ENCODE peak calls at places on chromosomes 12 and 14, in eight cellular contexts. One of them, this sample, is unnamed.

GRCh38 chr14:52862652-52863338 is 71.4 kb upstream of the GNPNAT1 start:
- DNase-seq in tibial nerve: no peak
- DNase-seq in CD8-positive, alpha-beta T cell: no peak
- DNase-seq in adrenal gland: no peak
- DNase-seq in mammary epithelial cell: peak
- DNase-seq in tibial artery: no peak
- DNase-seq in mesendoderm: peak
- DNase-seq in cardiac muscle cell: peak
- DNase-seq in this sample: peak

GRCh38 chr14:57486767-57487379 is 6.8 kb downstream of the CCDC198 start:
- DNase-seq in tibial nerve: peak
- DNase-seq in CD8-positive, alpha-beta T cell: no peak
- DNase-seq in adrenal gland: no peak
- DNase-seq in mammary epithelial cell: peak
- DNase-seq in tibial artery: no peak
- DNase-seq in mesendoderm: peak
- DNase-seq in cardiac muscle cell: peak
- DNase-seq in this sample: peak

GRCh38 chr14:57609313-57609712 is 115.7 kb upstream of the CCDC198 start:
- DNase-seq in tibial nerve: no peak
- DNase-seq in CD8-positive, alpha-beta T cell: no peak
- DNase-seq in adrenal gland: no peak
- DNase-seq in mammary epithelial cell: no peak
- DNase-seq in tibial artery: no peak
- DNase-seq in mesendoderm: no peak
- DNase-seq in cardiac muscle cell: no peak
- DNase-seq in this sample: no peak

GRCh38 chr12:56115329-56115728 is 1.1 kb upstream of the RPL41 start:
- DNase-seq in tibial nerve: peak
- DNase-seq in CD8-positive, alpha-beta T cell: no peak
- DNase-seq in adrenal gland: no peak
- DNase-seq in mammary epithelial cell: peak
- DNase-seq in tibial artery: no peak
- DNase-seq in mesendoderm: peak
- DNase-seq in cardiac muscle cell: peak
- DNase-seq in this sample: peak

GRCh38 chr14:59771577-59771976 is 99.0 kb downstream of the RTN1 start:
- DNase-seq in tibial nerve: no peak
- DNase-seq in CD8-positive, alpha-beta T cell: no peak
- DNase-seq in adrenal gland: no peak
- DNase-seq in mammary epithelial cell: no peak
- DNase-seq in tibial artery: no peak
- DNase-seq in mesendoderm: no peak
- DNase-seq in cardiac muscle cell: peak
- DNase-seq in this sample: peak

GRCh38 chr14:57884175-57884574 is 18.3 kb upstream of the SLC35F4 start:
- DNase-seq in tibial nerve: no peak
- DNase-seq in CD8-positive, alpha-beta T cell: no peak
- DNase-seq in adrenal gland: no peak
- DNase-seq in mammary epithelial cell: no peak
- DNase-seq in tibial artery: no peak
- DNase-seq in mesendoderm: no peak
- DNase-seq in cardiac muscle cell: no peak
- DNase-seq in this sample: no peak

GRCh38 chr14:31208546-31209424 is 1.2 kb upstream of the HECTD1 start:
- DNase-seq in tibial nerve: no peak
- DNase-seq in CD8-positive, alpha-beta T cell: no peak
- DNase-seq in adrenal gland: no peak
- DNase-seq in mammary epithelial cell: no peak
- DNase-seq in tibial artery: no peak
- DNase-seq in mesendoderm: no peak
- DNase-seq in cardiac muscle cell: no peak
- DNase-seq in this sample: no peak

GRCh38 chr12:24728366-24728765 is 220.5 kb downstream of the BCAT1 start:
- DNase-seq in tibial nerve: no peak
- DNase-seq in CD8-positive, alpha-beta T cell: no peak
- DNase-seq in adrenal gland: no peak
- DNase-seq in mammary epithelial cell: peak
- DNase-seq in tibial artery: no peak
- DNase-seq in mesendoderm: peak
- DNase-seq in cardiac muscle cell: peak
- DNase-seq in this sample: no peak

GRCh38 chr12:114450511-114451300 is 44.8 kb upstream of the TBX5 start:
- DNase-seq in tibial nerve: no peak
- DNase-seq in CD8-positive, alpha-beta T cell: no peak
- DNase-seq in adrenal gland: no peak
- DNase-seq in mammary epithelial cell: no peak
- DNase-seq in tibial artery: no peak
- DNase-seq in mesendoderm: peak
- DNase-seq in cardiac muscle cell: no peak
- DNase-seq in this sample: no peak

GRCh38 chr12:6866163-6866919 is 990 bp upstream of the TPI1 start:
- DNase-seq in tibial nerve: no peak
- DNase-seq in CD8-positive, alpha-beta T cell: no peak
- DNase-seq in adrenal gland: no peak
- DNase-seq in mammary epithelial cell: no peak
- DNase-seq in tibial artery: no peak
- DNase-seq in mesendoderm: no peak
- DNase-seq in cardiac muscle cell: no peak
- DNase-seq in this sample: no peak

GRCh38 chr14:96167224-96168148 is 37.2 kb upstream of the BDKRB2 start:
- DNase-seq in tibial nerve: no peak
- DNase-seq in CD8-positive, alpha-beta T cell: peak
- DNase-seq in adrenal gland: no peak
- DNase-seq in mammary epithelial cell: peak
- DNase-seq in tibial artery: no peak
- DNase-seq in mesendoderm: peak
- DNase-seq in cardiac muscle cell: peak
- DNase-seq in this sample: peak

GRCh38 chr12:104358353-104359003 is 54.9 kb downstream of the EID3 start:
- DNase-seq in tibial nerve: peak
- DNase-seq in CD8-positive, alpha-beta T cell: peak
- DNase-seq in adrenal gland: peak
- DNase-seq in mammary epithelial cell: peak
- DNase-seq in tibial artery: peak
- DNase-seq in mesendoderm: peak
- DNase-seq in cardiac muscle cell: peak
- DNase-seq in this sample: no peak

GRCh38 chr12:16766736-16767135 is 160.8 kb upstream of the LMO3 start:
- DNase-seq in tibial nerve: no peak
- DNase-seq in CD8-positive, alpha-beta T cell: no peak
- DNase-seq in adrenal gland: no peak
- DNase-seq in mammary epithelial cell: no peak
- DNase-seq in tibial artery: no peak
- DNase-seq in mesendoderm: no peak
- DNase-seq in cardiac muscle cell: no peak
- DNase-seq in this sample: peak

GRCh38 chr12:27549801-27550652 is 26.0 kb downstream of the PPFIBP1 start:
- DNase-seq in tibial nerve: peak
- DNase-seq in CD8-positive, alpha-beta T cell: no peak
- DNase-seq in adrenal gland: peak
- DNase-seq in mammary epithelial cell: peak
- DNase-seq in tibial artery: peak
- DNase-seq in mesendoderm: peak
- DNase-seq in cardiac muscle cell: peak
- DNase-seq in this sample: peak

GRCh38 chr14:33516898-33517436 is 433.9 kb downstream of the EGLN3 start:
- DNase-seq in tibial nerve: no peak
- DNase-seq in CD8-positive, alpha-beta T cell: no peak
- DNase-seq in adrenal gland: no peak
- DNase-seq in mammary epithelial cell: no peak
- DNase-seq in tibial artery: no peak
- DNase-seq in mesendoderm: no peak
- DNase-seq in cardiac muscle cell: no peak
- DNase-seq in this sample: no peak

GRCh38 chr14:20332386-20332945 is 613 bp downstream of the CCNB1IP1 start:
- DNase-seq in tibial nerve: no peak
- DNase-seq in CD8-positive, alpha-beta T cell: no peak
- DNase-seq in adrenal gland: peak
- DNase-seq in mammary epithelial cell: peak
- DNase-seq in tibial artery: no peak
- DNase-seq in mesendoderm: peak
- DNase-seq in cardiac muscle cell: peak
- DNase-seq in this sample: no peak

GRCh38 chr14:20331048-20331613 is 1.9 kb downstream of the CCNB1IP1 start:
- DNase-seq in tibial nerve: no peak
- DNase-seq in CD8-positive, alpha-beta T cell: no peak
- DNase-seq in adrenal gland: no peak
- DNase-seq in mammary epithelial cell: no peak
- DNase-seq in tibial artery: no peak
- DNase-seq in mesendoderm: no peak
- DNase-seq in cardiac muscle cell: no peak
- DNase-seq in this sample: no peak

GRCh38 chr14:20332946-20333782 is at the start of gene CCNB1IP1:
- DNase-seq in tibial nerve: peak
- DNase-seq in CD8-positive, alpha-beta T cell: peak
- DNase-seq in adrenal gland: peak
- DNase-seq in mammary epithelial cell: peak
- DNase-seq in tibial artery: peak
- DNase-seq in mesendoderm: peak
- DNase-seq in cardiac muscle cell: peak
- DNase-seq in this sample: peak

GRCh38 chr14:20329355-20329754 is 3.7 kb downstream of the CCNB1IP1 start:
- DNase-seq in tibial nerve: no peak
- DNase-seq in CD8-positive, alpha-beta T cell: no peak
- DNase-seq in adrenal gland: no peak
- DNase-seq in mammary epithelial cell: no peak
- DNase-seq in tibial artery: no peak
- DNase-seq in mesendoderm: no peak
- DNase-seq in cardiac muscle cell: no peak
- DNase-seq in this sample: no peak

DNA sequence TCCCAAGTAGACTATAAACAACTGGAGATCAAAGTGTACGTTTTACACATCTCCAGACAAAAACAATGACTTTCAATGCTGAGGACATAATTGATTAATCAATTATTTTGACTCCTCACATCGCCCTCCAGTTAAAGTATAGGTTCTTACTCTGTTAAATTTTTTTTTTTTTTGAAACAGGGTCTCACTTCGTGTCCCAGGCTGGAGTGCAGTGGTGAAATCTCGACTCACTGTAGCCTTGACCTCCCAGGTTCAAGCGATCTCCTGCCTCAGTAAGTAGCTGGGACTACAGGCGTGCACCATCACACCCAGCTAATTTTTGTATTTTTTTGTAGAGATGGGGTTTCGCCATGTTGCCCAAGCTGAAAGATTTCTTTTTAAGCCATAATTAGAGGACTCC is 938 bp upstream of the CCNB1IP1 start:
- DNase-seq in tibial nerve: no peak
- DNase-seq in CD8-positive, alpha-beta T cell: no peak
- DNase-seq in adrenal gland: no peak
- DNase-seq in mammary epithelial cell: no peak
- DNase-seq in tibial artery: no peak
- DNase-seq in mesendoderm: no peak
- DNase-seq in cardiac muscle cell: no peak
- DNase-seq in this sample: no peak
- H3K27ac ChIP-seq in tibial nerve: peak
- H3K27ac ChIP-seq in CD8-positive, alpha-beta T cell: no peak
- H3K27ac ChIP-seq in adrenal gland: no peak
- H3K27ac ChIP-seq in mammary epithelial cell: no peak
- H3K27ac ChIP-seq in tibial artery: peak
- H3K27ac ChIP-seq in mesendoderm: no peak
- H3K27ac ChIP-seq in cardiac muscle cell: peak
- H3K27ac ChIP-seq in this sample: no peak

DNA sequence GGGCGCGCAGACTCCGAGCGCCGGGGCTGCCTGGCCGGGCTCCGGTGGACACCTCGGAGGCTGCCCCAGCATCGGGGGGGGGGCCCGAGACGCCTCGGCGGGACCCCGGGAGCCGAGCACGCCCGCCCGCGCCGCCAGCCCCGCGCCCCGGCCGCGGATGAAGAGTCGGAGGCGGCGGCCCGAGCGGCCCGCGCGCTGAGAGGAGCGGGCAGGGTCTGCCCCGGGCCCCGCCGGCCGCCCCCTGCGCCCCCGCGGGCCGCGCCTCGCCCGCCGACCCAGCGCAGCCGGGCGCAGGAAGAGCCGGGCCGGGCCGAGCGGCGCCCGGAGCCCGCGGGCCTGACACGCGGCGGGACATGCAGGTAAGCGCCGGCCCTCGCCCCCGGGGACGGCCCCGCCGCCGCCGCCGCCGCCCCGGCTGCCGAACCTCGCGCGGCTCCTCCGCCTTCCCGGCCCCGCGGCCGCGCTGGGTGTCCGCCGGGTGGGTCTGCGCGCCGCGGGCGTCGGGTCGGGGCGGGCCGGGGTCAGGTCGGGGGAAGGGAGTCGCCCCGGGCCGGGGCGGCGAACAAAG is 63.7 kb downstream of the FBXL14 start:
- DNase-seq in tibial nerve: no peak
- DNase-seq in CD8-positive, alpha-beta T cell: no peak
- DNase-seq in adrenal gland: no peak
- DNase-seq in mammary epithelial cell: no peak
- DNase-seq in tibial artery: no peak
- DNase-seq in mesendoderm: no peak
- DNase-seq in cardiac muscle cell: no peak
- DNase-seq in this sample: no peak
- H3K4me3 ChIP-seq in tibial nerve: peak
- H3K4me3 ChIP-seq in CD8-positive, alpha-beta T cell: no peak
- H3K4me3 ChIP-seq in adrenal gland: peak
- H3K4me3 ChIP-seq in mammary epithelial cell: peak
- H3K4me3 ChIP-seq in tibial artery: peak
- H3K4me3 ChIP-seq in mesendoderm: no peak
- H3K4me3 ChIP-seq in cardiac muscle cell: peak
- H3K4me3 ChIP-seq in this sample: peak

DNA sequence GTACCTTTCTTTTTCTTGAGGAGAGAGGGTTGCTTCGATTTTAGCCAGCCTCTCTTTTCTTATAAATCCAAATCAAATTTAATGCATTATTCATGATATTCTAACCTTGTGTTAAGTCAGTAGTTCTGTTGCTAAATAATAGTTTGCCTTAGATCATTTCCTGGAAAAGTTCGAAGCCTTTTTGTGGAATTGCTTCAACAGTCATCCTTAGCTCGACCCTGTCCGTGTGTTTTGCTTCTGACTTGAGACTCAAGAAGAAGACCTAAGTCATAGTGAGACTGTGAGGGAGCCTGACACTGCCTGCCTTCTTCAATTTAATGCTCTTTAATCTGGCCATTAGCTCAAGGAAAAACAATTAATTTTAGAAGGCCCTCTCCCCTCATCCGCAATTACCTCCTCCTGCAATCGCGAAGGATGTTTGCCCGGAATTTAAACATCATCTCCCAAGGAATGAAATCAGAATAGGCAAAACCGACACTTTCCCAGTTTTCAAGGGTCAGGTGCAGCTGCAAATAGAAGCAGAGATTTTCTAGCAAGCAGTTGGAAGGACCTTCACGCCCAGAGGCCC is 453 bp upstream of the SLC4A8 start:
- DNase-seq in tibial nerve: no peak
- DNase-seq in CD8-positive, alpha-beta T cell: no peak
- DNase-seq in adrenal gland: no peak
- DNase-seq in mammary epithelial cell: no peak
- DNase-seq in tibial artery: no peak
- DNase-seq in mesendoderm: no peak
- DNase-seq in cardiac muscle cell: no peak
- DNase-seq in this sample: no peak
- H3K27ac ChIP-seq in tibial nerve: no peak
- H3K27ac ChIP-seq in CD8-positive, alpha-beta T cell: no peak
- H3K27ac ChIP-seq in adrenal gland: no peak
- H3K27ac ChIP-seq in mammary epithelial cell: no peak
- H3K27ac ChIP-seq in tibial artery: no peak
- H3K27ac ChIP-seq in mesendoderm: no peak
- H3K27ac ChIP-seq in cardiac muscle cell: no peak
- H3K27ac ChIP-seq in this sample: no peak

GRCh38 chr14:37936971-37937370 is 270.7 kb upstream of the SSTR1 start:
- DNase-seq in tibial nerve: no peak
- DNase-seq in CD8-positive, alpha-beta T cell: no peak
- DNase-seq in adrenal gland: no peak
- DNase-seq in mammary epithelial cell: no peak
- DNase-seq in tibial artery: no peak
- DNase-seq in mesendoderm: no peak
- DNase-seq in cardiac muscle cell: no peak
- DNase-seq in this sample: no peak

GRCh38 chr14:37931998-37932397 is 275.7 kb upstream of the SSTR1 start:
- DNase-seq in tibial nerve: no peak
- DNase-seq in CD8-positive, alpha-beta T cell: no peak
- DNase-seq in adrenal gland: peak
- DNase-seq in mammary epithelial cell: no peak
- DNase-seq in tibial artery: no peak
- DNase-seq in mesendoderm: no peak
- DNase-seq in cardiac muscle cell: no peak
- DNase-seq in this sample: no peak
- H3K4me3 ChIP-seq in tibial nerve: no peak
- H3K4me3 ChIP-seq in CD8-positive, alpha-beta T cell: no peak
- H3K4me3 ChIP-seq in adrenal gland: no peak
- H3K4me3 ChIP-seq in mammary epithelial cell: no peak
- H3K4me3 ChIP-seq in tibial artery: no peak
- H3K4me3 ChIP-seq in mesendoderm: no peak
- H3K4me3 ChIP-seq in cardiac muscle cell: no peak
- H3K4me3 ChIP-seq in this sample: no peak